ENCODE peak calls at places on chromosomes 7 and 10, in nine cellular contexts. B is heart right ventricle, H is mesothelial cell of epicardium, C is HFF-Myc, X is A549, R is MCF 10A, J is stomach, I is lung, M is cardiac muscle cell. O is an unnamed sample.

GRCh38 chr10:74432841-74433594 is 282.0 kb downstream of the ADK start:
- DNase-seq in B (no peak), H (no peak), C (no peak), X (peak; percentile 18), R (no peak), J (no peak), I (no peak), M (peak; percentile 25), O (no peak)

GRCh38 chr10:77249901-77250459 is 387.6 kb downstream of the KCNMA1 start:
- DNase-seq in B (no peak), H (no peak), C (no peak), X (no peak), R (no peak), J (no peak), I (no peak), M (no peak), O (no peak)

GRCh38 chr10:84126785-84127167 is 12.5 kb upstream of the GHITM start:
- DNase-seq in B (no peak), H (no peak), C (no peak), X (no peak), R (no peak), J (no peak), I (no peak), M (no peak), O (no peak)

GRCh38 chr10:33334839-33335549 is 527 bp upstream of the NRP1 start:
- DNase-seq in B (peak; percentile 87), H (peak; percentile 82), C (no peak), X (peak; percentile 88), R (peak; percentile 90), J (peak; percentile 57), I (peak; percentile 69), M (peak; percentile 86), O (no peak)

GRCh38 chr7:108094933-108095710 is 35.0 kb downstream of the LAMB4 start:
- DNase-seq in B (peak; percentile 20), H (no peak), C (peak; percentile 97), X (peak; percentile 79), R (peak; percentile 85), J (peak; percentile 71), I (peak; percentile 43), M (no peak), O (no peak)

GRCh38 chr7:82675396-82675795 is 231.8 kb upstream of the CACNA2D1 start:
- DNase-seq in B (no peak), H (no peak), C (no peak), X (no peak), R (no peak), J (no peak), I (no peak), M (no peak), O (no peak)

GRCh38 chr10:118792501-118792900 is 37.7 kb upstream of the CACUL1 start:
- DNase-seq in B (no peak), H (no peak), C (no peak), X (no peak), R (peak; percentile 60), J (no peak), I (peak; percentile 39), M (no peak), O (no peak)

GRCh38 chr7:106623846-106624245 is 37.1 kb downstream of the CCDC71L start:
- DNase-seq in B (no peak), H (no peak), C (no peak), X (peak; percentile 38), R (peak; percentile 66), J (no peak), I (no peak), M (no peak), O (no peak)

GRCh38 chr10:52818019-52818418 is 45.4 kb upstream of the MBL2 start:
- DNase-seq in B (no peak), H (no peak), C (peak; percentile 31), X (peak; percentile 58), R (peak; percentile 80), J (no peak), I (no peak), M (peak; percentile 64), O (no peak)

GRCh38 chr10:73771722-73772279 is 10.0 kb upstream of the CHCHD1 start:
- DNase-seq in B (peak; percentile 92), H (peak; percentile 81), C (no peak), X (peak; percentile 82), R (no peak), J (peak; percentile 85), I (no peak), M (peak; percentile 90), O (no peak)

DNA sequence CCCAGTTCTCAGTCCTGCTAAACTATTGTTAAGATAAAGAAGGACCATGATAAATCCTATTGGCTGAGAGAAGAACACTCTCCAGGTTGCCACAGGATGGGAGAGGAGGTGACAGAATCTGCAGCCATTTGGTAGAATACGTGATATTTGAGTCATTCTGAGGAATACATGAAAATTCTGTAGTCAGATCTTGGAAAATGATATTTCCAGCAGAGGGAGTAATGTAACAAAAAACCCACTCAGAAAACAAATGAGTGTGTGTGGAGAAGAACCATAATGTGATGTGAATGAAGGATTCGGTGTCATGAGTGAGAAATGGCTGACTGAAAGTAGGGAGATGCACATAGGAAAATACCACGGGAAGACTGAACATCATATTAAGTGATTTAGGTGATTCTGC is 128.5 kb upstream of the PFKP start:
- DNase-seq in B (no peak), H (no peak), C (no peak), X (peak; percentile 31), R (no peak), J (no peak), I (no peak), M (no peak), O (no peak)
- TF ChIP-seq CTCF in B (no peak), H (no peak), C (no peak), X (peak; percentile 51), R (no peak), J (no peak), I (no peak), M (peak; percentile 18), O (no peak)

DNA sequence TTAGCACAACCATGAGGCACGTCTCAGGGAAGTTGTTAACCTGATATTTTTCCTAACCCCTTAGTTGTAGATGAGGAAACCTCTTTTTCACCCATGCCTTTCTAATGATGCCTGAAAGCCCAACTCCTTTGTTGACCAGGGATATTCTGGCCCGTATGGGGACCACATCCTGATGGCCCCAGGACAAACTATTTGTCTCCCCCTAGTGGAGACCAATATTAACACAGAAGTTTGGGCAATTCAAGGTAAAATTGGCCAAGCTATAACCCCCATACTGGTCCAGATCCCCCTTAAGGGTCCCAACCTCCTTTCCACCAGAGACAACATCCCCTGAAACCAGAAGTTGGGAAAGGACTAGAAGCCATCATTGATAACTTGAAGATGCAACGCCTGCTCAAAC is 893.3 kb downstream of the SORCS1 start:
- DNase-seq in B (no peak), H (no peak), C (no peak), X (no peak), R (no peak), J (no peak), I (no peak), M (no peak), O (no peak)
- TF ChIP-seq CTCF in B (no peak), H (peak; percentile 24), C (no peak), X (no peak), R (no peak), J (no peak), I (no peak), M (no peak), O (no peak)

DNA sequence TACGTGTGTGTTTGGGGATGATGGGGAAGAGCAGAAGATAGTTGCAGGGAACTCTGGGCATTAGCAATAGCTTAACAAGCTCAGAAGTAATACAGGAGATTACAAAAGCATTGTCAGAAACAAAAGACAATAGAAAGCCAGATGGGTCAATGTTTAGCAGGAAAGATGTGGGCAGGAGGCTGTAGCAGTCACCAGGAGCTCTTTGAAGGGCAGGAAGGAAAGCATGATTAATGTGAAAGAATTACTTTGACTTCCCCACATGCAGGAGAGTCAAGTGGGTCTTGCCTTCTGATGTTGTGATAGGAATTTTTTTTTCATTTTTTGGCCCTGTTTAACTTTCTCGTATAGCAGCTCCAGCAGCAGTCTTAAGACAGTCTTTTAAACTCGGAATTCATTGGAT is 6.0 kb upstream of the SMNDC1 start:
- DNase-seq in B (no peak), H (no peak), C (no peak), X (no peak), R (no peak), J (no peak), I (no peak), M (no peak), O (no peak)
- TF ChIP-seq CTCF in B (no peak), H (no peak), C (no peak), X (no peak), R (no peak), J (no peak), I (no peak), M (no peak), O (no peak)

DNA sequence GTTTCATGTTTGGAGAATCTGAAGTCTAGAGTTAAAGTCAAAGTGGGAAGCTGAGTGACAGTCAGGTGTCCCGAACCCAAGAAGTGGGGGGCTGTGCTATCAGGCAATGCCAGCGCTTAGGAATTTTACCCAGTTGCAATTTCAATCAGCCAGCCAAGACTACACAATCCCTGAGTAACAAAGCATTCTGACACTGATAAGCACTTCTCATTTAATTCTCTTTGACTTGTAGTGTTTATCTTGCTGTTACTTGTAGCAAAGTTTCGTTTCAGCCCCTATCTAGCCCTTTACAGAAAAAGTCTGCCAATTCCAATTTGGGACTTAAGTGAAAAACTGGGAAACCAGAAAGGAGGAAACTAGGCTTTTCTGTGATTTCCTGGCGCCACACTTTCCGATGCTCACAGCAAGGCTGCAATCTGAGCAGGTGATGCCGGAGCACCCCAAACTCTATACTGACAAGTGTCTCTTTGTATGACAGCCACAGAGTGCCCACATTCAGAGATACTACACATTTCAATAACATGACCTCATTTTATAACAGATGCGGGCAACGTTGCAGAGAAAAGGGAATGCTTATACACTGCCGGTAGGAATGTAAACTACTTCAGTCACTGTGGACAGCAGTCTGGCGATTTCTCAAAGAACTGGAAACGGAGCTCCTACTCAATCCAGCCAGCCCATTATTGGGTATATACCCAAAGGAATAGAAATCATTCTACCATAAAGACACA is 61.0 kb downstream of the ITIH5 start:
- DNase-seq in B (no peak), H (no peak), C (no peak), X (no peak), R (no peak), J (no peak), I (no peak), M (no peak), O (no peak)
- TF ChIP-seq CTCF in B (no peak), H (no peak), C (no peak), X (no peak), R (no peak), J (no peak), I (no peak), M (no peak), O (no peak)

DNA sequence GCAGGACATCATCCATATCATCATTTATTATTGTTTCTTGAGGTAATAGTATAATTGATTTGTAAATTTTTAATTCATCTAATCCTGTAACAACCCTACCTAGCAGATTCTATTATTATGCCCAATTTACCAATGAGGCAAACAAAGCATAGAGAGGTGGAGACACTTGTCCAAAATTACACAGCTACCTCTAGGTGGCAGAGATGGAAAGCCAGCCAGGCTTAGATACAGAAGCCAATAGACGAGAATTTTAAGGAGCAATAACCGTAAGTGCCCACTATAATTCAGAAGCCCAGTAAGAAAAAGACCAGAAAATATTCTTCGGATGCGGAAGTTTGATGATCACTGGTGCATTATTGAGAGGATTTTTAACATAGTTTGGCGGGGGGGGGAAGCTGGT is 54.0 kb downstream of the ANK3 start:
- DNase-seq in B (no peak), H (no peak), C (no peak), X (peak; percentile 18), R (peak; percentile 47), J (no peak), I (no peak), M (no peak), O (no peak)
- TF ChIP-seq CTCF in B (peak; percentile 5), H (no peak), C (peak; percentile 21), X (peak; percentile 56), R (peak; percentile 36), J (no peak), I (no peak), M (peak; percentile 17), O (no peak)